ENCODE peak calls at places on chromosomes 4 and X, in ten cellular contexts. S is A549, H is tibial nerve, J is GM23338, G is pancreas, L is testis, C is kidney, M is body of pancreas, B is fibroblast of lung, E is K562. U is an unnamed sample.
A peak's percentile ranks its signal among the peaks of the same experiment; 100 is the strongest.

GRCh38 chr4:1556541-1557220 is 127.4 kb downstream of the FAM53A start:
- DNase-seq in H (no peak), C (no peak), L (no peak), M (no peak), S (no peak), E (no peak), J (peak; percentile 33), B (no peak), G (no peak), U (no peak)

GRCh38 chr4:102791318-102791835 is 30.6 kb upstream of the MANBA start:
- DNase-seq in J (no peak), C (no peak), E (no peak), L (no peak), H (no peak), G (no peak), B (no peak), M (no peak), S (no peak), U (no peak)

GRCh38 chr4:24971192-24971591 is 58.4 kb upstream of the CCDC149 start:
- DNase-seq in B (no peak), L (no peak), M (peak; percentile 14), J (no peak), E (no peak), C (peak; percentile 85), S (no peak), H (no peak), G (no peak), U (no peak)

GRCh38 chrX:134020910-134021309 is 35.5 kb upstream of the GPC3 start:
- DNase-seq in J (peak; percentile 49), S (no peak), M (no peak), G (no peak), H (no peak), E (no peak), L (no peak), C (no peak), B (no peak), U (peak; percentile 30)

GRCh38 chr4:57424231-57424897 is 314.2 kb upstream of the IGFBP7 start:
- DNase-seq in S (peak; percentile 50), L (no peak), H (no peak), M (peak; percentile 18), G (no peak), J (no peak), B (peak; percentile 59), C (no peak), E (no peak), U (peak; percentile 72)

GRCh38 chr4:174402470-174403176 is 118.9 kb downstream of the CEP44 start:
- DNase-seq in C (no peak), H (no peak), J (no peak), S (peak; percentile 63), M (no peak), L (no peak), B (no peak), G (no peak), E (no peak), U (no peak)

GRCh38 chr4:87122252-87122651 is 98.2 kb downstream of the KLHL8 start:
- DNase-seq in B (peak; percentile 87), S (no peak), E (no peak), M (no peak), H (no peak), C (peak; percentile 66), L (no peak), G (no peak), J (no peak), U (peak; percentile 64)

GRCh38 chr4:931194-931959 is 739 bp downstream of the GAK start:
- DNase-seq in J (no peak), E (peak; percentile 39), H (no peak), L (no peak), M (peak; percentile 29), S (no peak), C (peak; percentile 87), B (peak; percentile 24), G (peak; percentile 54), U (peak; percentile 19)

GRCh38 chrX:1108451-1109445 is 103.7 kb downstream of the CRLF2 start:
- DNase-seq in B (no peak), H (no peak), S (no peak), J (peak; percentile 74), C (no peak), L (no peak), G (no peak), M (no peak), E (no peak), U (no peak)

GRCh38 chr4:87309625-87310024 is 13.1 kb downstream of the HSD17B13 start:
- DNase-seq in B (no peak), C (no peak), J (no peak), M (no peak), E (no peak), S (no peak), L (no peak), H (no peak), G (no peak), U (peak; percentile 76)

GRCh38 chr4:55725057-55725456 is 89.0 kb upstream of the NMU start:
- DNase-seq in H (no peak), S (no peak), M (no peak), L (no peak), J (no peak), C (no peak), G (no peak), E (no peak), B (no peak), U (no peak)

GRCh38 chr4:5888706-5889696 is 3.9 kb downstream of the CRMP1 start:
- DNase-seq in G (no peak), E (no peak), C (no peak), S (no peak), M (no peak), B (no peak), H (no peak), L (no peak), J (no peak), U (no peak)

GRCh38 chrX:107836958-107837357 is 11.3 kb downstream of the MID2 start:
- DNase-seq in B (no peak), H (no peak), C (no peak), L (no peak), S (no peak), G (no peak), M (no peak), E (no peak), J (no peak), U (no peak)

GRCh38 chrX:150967786-150968185 is 15.3 kb upstream of the HMGB3 start:
- DNase-seq in S (no peak), E (no peak), L (no peak), B (no peak), G (no peak), M (no peak), J (no peak), C (no peak), H (no peak), U (no peak)

GRCh38 chr4:143241892-143242291 is 57.2 kb downstream of the USP38 start:
- DNase-seq in M (no peak), E (peak; percentile 31), H (no peak), B (no peak), S (peak; percentile 23), C (no peak), L (no peak), G (no peak), J (no peak), U (peak; percentile 16)

GRCh38 chrX:69232945-69233344 is 67.7 kb upstream of the PJA1 start:
- DNase-seq in M (no peak), B (no peak), E (no peak), H (no peak), S (no peak), L (no peak), J (no peak), G (no peak), C (no peak), U (no peak)

GRCh38 chr4:110183643-110184042 is 14.8 kb downstream of the ELOVL6 start:
- DNase-seq in B (no peak), M (no peak), L (no peak), C (no peak), S (no peak), J (no peak), G (no peak), E (no peak), H (no peak), U (no peak)

GRCh38 chr4:80361329-80361900 is 25.9 kb downstream of the CFAP299 start:
- DNase-seq in G (no peak), S (peak; percentile 2), M (no peak), J (peak; percentile 61), B (peak; percentile 53), H (no peak), E (peak; percentile 13), C (no peak), L (no peak), U (peak; percentile 40)

GRCh38 chr4:86048426-86048825 is 311.4 kb downstream of the MAPK10 start:
- DNase-seq in B (no peak), H (no peak), G (no peak), L (no peak), S (no peak), M (no peak), C (no peak), J (no peak), E (no peak), U (no peak)

GRCh38 chr4:84498203-84499026 is 677 bp downstream of the NKX6-1 start:
- DNase-seq in G (peak; percentile 58), E (no peak), C (peak; percentile 80), B (peak; percentile 32), S (peak; percentile 12), M (peak; percentile 45), L (no peak), J (peak; percentile 63), H (no peak), U (peak; percentile 35)

GRCh38 chrX:149494844-149495565 is 10.1 kb downstream of the IDS start:
- DNase-seq in G (no peak), B (no peak), L (no peak), S (peak; percentile 18), M (no peak), J (no peak), E (no peak), C (no peak), H (no peak), U (no peak)

GRCh38 chrX:53312946-53313745 is 31.8 kb upstream of the IQSEC2 start:
- DNase-seq in L (peak; percentile 72), B (peak; percentile 52), C (peak; percentile 41), M (peak; percentile 67), S (peak; percentile 47), G (peak; percentile 64), H (peak; percentile 60), E (peak; percentile 60), J (peak; percentile 70), U (peak; percentile 57)
- H3K4me3 ChIP-seq in L (no peak overlapping the region), B (no peak overlapping the region), C (no peak overlapping the region), M (no peak overlapping the region), S (no peak overlapping the region), G (no peak overlapping the region), H (no peak overlapping the region), E (no peak overlapping the region), J (no peak overlapping the region), U (no peak overlapping the region)

GRCh38 chrX:106619797-106620196 is 8.0 kb downstream of the RADX start:
- DNase-seq in S (peak; percentile 4), E (no peak), B (peak; percentile 29), G (no peak), C (no peak), H (no peak), L (no peak), M (no peak), J (peak; percentile 2), U (peak; percentile 11)
- TF ChIP-seq CTCF in S (peak; percentile 38), E (no peak), B (peak; percentile 58), G (no peak), C (no peak), H (no peak), L (no peak), M (peak; percentile 15), J (peak; percentile 47), U (peak; percentile 50)

GRCh38 chrX:13764765-13765164 is 30.2 kb downstream of the OFD1 start:
- DNase-seq in M (peak; percentile 36), L (peak; percentile 38), C (no peak), J (peak; percentile 59), H (no peak), E (peak; percentile 28), S (peak; percentile 4), G (peak; percentile 37), B (peak; percentile 23), U (peak; percentile 51)
- H3K27ac ChIP-seq in M (no peak overlapping the region), L (no peak overlapping the region), C (no peak overlapping the region), J (no peak overlapping the region), H (peak overlapping the region; percentile 7), E (no peak overlapping the region), S (no peak overlapping the region), G (no peak overlapping the region), B (no peak overlapping the region), U (no peak overlapping the region)

GRCh38 chr4:94525993-94526740 is 74.4 kb downstream of the PDLIM5 start:
- DNase-seq in E (no peak), B (peak; percentile 66), M (no peak), L (no peak), G (no peak), S (no peak), H (no peak), C (no peak), J (no peak), U (no peak)
- H3K4me3 ChIP-seq in E (no peak overlapping the region), B (no peak overlapping the region), M (no peak overlapping the region), L (no peak overlapping the region), G (no peak overlapping the region), S (no peak overlapping the region), H (no peak overlapping the region), C (no peak overlapping the region), J (no peak overlapping the region), U (no peak overlapping the region)

U was measured in cardiac muscle cell.